ENCODE peak calls at places on chromosome 16, in four cellular contexts. C is stimulated activated CD4-positive, alpha-beta T cell treated with anti-CD3 and anti-CD28 coated beads, Interleukin-1b, Interleukin-23, amount 100 ng/mL, for 24 hours; I is activated CD4-positive, alpha-beta T cell treated with anti-CD3 and anti-CD28 coated beads for 24 hours; V is Daoy. P is an unnamed sample.

GRCh38 chr16:48947371-48947713 is 334.3 kb downstream of the CBLN1 start:
- DNase-seq in I (no peak), V (no peak), C (no peak), P (no peak)

GRCh38 chr16:66741131-66741900 is 10.1 kb downstream of the DYNC1LI2 start:
- DNase-seq in C (no peak), I (no peak), V (peak; percentile 89), P (peak; percentile 91)

GRCh38 chr16:4410335-4411075 is 5.9 kb downstream of the CORO7 start:
- DNase-seq in C (no peak), I (no peak), V (peak; percentile 50), P (peak; percentile 98)

GRCh38 chr16:73558219-73558618 is 510.3 kb upstream of the ZFHX3 start:
- DNase-seq in V (no peak), I (no peak), C (no peak), P (no peak)

GRCh38 chr16:87723224-87723619 is 42.6 kb downstream of the KLHDC4 start:
- DNase-seq in I (no peak), C (no peak), V (peak; percentile 67), P (peak; percentile 76)

GRCh38 chr16:54957403-54957802 is 26.7 kb downstream of the IRX5 start:
- DNase-seq in C (no peak), V (peak; percentile 40), I (no peak), P (peak; percentile 44)

GRCh38 chr16:15457390-15457789 is 23.0 kb downstream of the BMERB1 start:
- DNase-seq in C (no peak), V (no peak), I (no peak), P (no peak)

GRCh38 chr16:21100447-21100846 is 50.2 kb downstream of the DNAH3 start:
- DNase-seq in V (peak; percentile 81), I (no peak), C (no peak), P (peak; percentile 91)

GRCh38 chr16:53743149-53743566 is 39.2 kb downstream of the FTO start:
- DNase-seq in I (no peak), C (no peak), V (peak; percentile 14), P (peak; percentile 42)

GRCh38 chr16:49491736-49492089 is 118.1 kb downstream of the C16orf78 start:
- DNase-seq in C (no peak), I (no peak), V (peak; percentile 13), P (no peak)

GRCh38 chr16:59688006-59688405 is 953.9 kb upstream of the GOT2 start:
- DNase-seq in C (no peak), V (no peak), I (no peak), P (no peak)

GRCh38 chr16:25066747-25067631 is 44.6 kb upstream of the LCMT1 start:
- DNase-seq in I (peak; percentile 64), V (peak; percentile 82), C (peak; percentile 79), P (no peak)

GRCh38 chr16:89923640-89924297 is 627 bp downstream of the TUBB3 start:
- DNase-seq in I (no peak), V (peak; percentile 16), C (no peak), P (peak; percentile 16)

GRCh38 chr16:3503513-3503912 is 2.7 kb downstream of the CLUAP1 start:
- DNase-seq in V (no peak), I (no peak), C (no peak), P (no peak)

GRCh38 chr16:929227-929669 is 41.5 kb downstream of the LMF1 start:
- DNase-seq in I (no peak), C (no peak), V (no peak), P (no peak)

GRCh38 chr16:4402439-4403132 is 13.8 kb downstream of the CORO7 start:
- DNase-seq in I (peak; percentile 62), C (peak; percentile 57), V (peak; percentile 78), P (peak; percentile 53)

GRCh38 chr16:74298104-74298503 is 1.5 kb downstream of the PSMD7 start:
- DNase-seq in V (no peak), I (no peak), C (no peak), P (no peak)

GRCh38 chr16:12087901-12088364 is 111.4 kb downstream of the SNX29 start:
- DNase-seq in I (no peak), V (no peak), C (no peak), P (no peak)

GRCh38 chr16:5438591-5438990 is 341.0 kb upstream of the EEF2KMT start:
- DNase-seq in C (no peak), V (no peak), I (no peak), P (no peak)

GRCh38 chr16:69328854-69329316 is 1.5 kb downstream of the PDF start:
- DNase-seq in C (no peak), I (no peak), V (peak; percentile 54), P (peak; percentile 58)

GRCh38 chr16:1389762-1390161 is 24.7 kb downstream of the UNKL start:
- DNase-seq in V (no peak), C (no peak), I (no peak), P (no peak)

GRCh38 chr16:81798311-81799137 is 19.4 kb downstream of the PLCG2 start:
- DNase-seq in C (peak; percentile 7), V (no peak), I (no peak), P (no peak)

GRCh38 chr16:28574925-28575324 is 21.2 kb downstream of the SGF29 start:
- DNase-seq in V (no peak), C (no peak), I (no peak), P (no peak)

P was measured in H4.